ENCODE peak calls at places on chromosomes 16 and 17, in five cellular contexts. H, A, T, Y and D are unnamed samples.

GRCh38 chr17:10177921-10178788 is 20.3 kb downstream of the GAS7 start:
- DNase-seq in A (no peak), H (no peak), T (no peak), Y (no peak), D (no peak)

GRCh38 chr16:89338863-89339262 is 121.4 kb downstream of the ZNF778 start:
- DNase-seq in H (no peak), Y (no peak), T (peak), A (no peak), D (no peak)

GRCh38 chr16:11597268-11597690 is 10.6 kb upstream of the LITAF start:
- DNase-seq in T (no peak), H (no peak), A (no peak), Y (no peak), D (no peak)

GRCh38 chr16:30031477-30031918 is 427 bp upstream of the TLCD3B start:
- DNase-seq in Y (no peak), T (no peak), A (no peak), H (no peak), D (no peak)

GRCh38 chr17:1905190-1905919 is 75.5 kb downstream of the RPA1 start:
- DNase-seq in Y (no peak), T (peak), H (no peak), A (peak), D (no peak)

GRCh38 chr17:28345420-28346198 is 10.0 kb downstream of the TNFAIP1 start:
- DNase-seq in A (no peak), H (no peak), Y (no peak), T (no peak), D (no peak)

GRCh38 chr17:6259899-6260298 is 175.0 kb downstream of the AIPL1 start:
- DNase-seq in Y (no peak), A (no peak), H (no peak), T (no peak), D (no peak)

GRCh38 chr17:36072431-36073121 is 8.5 kb downstream of the CCL18 start:
- DNase-seq in T (peak), A (peak), Y (peak), H (peak), D (peak)

GRCh38 chr17:28743243-28744103 is at the start of gene TRAF4:
- DNase-seq in A (peak), H (peak), T (peak), Y (no peak), D (peak)

GRCh38 chr16:58123896-58124600 is 5.1 kb downstream of the CFAP20 start:
- DNase-seq in H (no peak), Y (no peak), A (no peak), T (no peak), D (no peak)

GRCh38 chr16:83717308-83717707 is 90.5 kb upstream of the HSBP1 start:
- DNase-seq in A (no peak), H (peak), T (no peak), Y (no peak), D (peak)

GRCh38 chr16:87416826-87417471 is 24.8 kb downstream of the MAP1LC3B start:
- DNase-seq in A (peak), Y (no peak), T (peak), H (no peak), D (no peak)

GRCh38 chr17:72576289-72576759 is 455.5 kb downstream of the SOX9 start:
- DNase-seq in Y (no peak), H (no peak), A (no peak), T (peak), D (no peak)

GRCh38 chr16:46853713-46854443 is 22.9 kb upstream of the C16orf87 start:
- DNase-seq in T (peak), A (peak), H (peak), Y (no peak), D (peak)

GRCh38 chr17:76504117-76504516 is 2.9 kb upstream of the RHBDF2 start:
- DNase-seq in H (no peak), T (no peak), Y (no peak), A (no peak), D (peak)

GRCh38 chr17:3447625-3448024 is 14.0 kb upstream of the OR1E2 start:
- DNase-seq in Y (no peak), H (peak), A (no peak), T (peak), D (no peak)

GRCh38 chr17:33498069-33498468 is 205.0 kb upstream of the ASIC2 start:
- DNase-seq in Y (no peak), H (no peak), T (no peak), A (no peak), D (no peak)
- TF ChIP-seq FOXM1 in Y (no peak), H (no peak), T (no peak), A (no peak), D (no peak)

DNA sequence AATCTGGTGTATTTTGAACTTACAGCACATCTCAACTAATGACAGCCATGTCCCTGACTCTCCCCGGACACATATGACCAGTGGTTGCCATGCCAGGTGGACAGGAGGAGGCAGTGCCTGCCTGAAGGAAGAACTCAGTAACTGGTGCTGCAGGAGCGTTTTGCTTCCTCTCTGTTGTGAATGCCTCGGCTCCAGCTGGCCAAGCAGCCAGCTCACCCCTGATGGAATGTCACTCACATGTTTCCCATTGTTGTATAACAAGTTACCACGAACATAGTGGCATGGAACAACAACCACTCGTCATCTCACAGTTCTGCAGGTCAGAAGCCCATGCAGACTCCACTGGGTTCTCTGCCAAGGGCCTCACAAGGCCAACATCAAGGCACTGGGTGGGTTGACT is 20.1 kb upstream of the IRF8 start:
- DNase-seq in A (no peak), T (no peak), Y (no peak), H (no peak), D (no peak)
- TF ChIP-seq FOXM1 in A (no peak), T (no peak), Y (no peak), H (no peak), D (no peak)

DNA sequence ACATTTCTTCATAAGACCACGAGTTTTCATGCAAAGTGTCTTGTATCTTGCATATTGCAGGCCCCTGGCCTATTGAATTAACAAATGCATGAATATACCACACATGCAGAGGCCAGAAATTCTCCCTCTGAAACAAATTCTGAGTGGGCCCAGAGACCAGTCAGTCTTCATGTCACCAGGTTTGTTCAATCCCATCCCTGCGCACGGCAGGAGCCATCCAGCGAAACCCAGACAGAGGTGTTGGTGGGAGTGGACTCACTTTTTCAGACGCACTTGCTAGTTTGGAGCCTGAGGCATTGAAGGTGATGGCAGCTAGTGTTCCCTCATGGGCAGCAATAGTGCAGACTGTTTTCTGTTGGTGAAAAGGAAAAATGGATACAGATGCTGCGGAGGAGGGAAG is 21.9 kb downstream of the WIPI1 start:
- DNase-seq in A (no peak), H (no peak), T (no peak), Y (no peak), D (no peak)
- TF ChIP-seq FOXM1 in A (no peak), H (no peak), T (no peak), Y (no peak), D (no peak)

DNA sequence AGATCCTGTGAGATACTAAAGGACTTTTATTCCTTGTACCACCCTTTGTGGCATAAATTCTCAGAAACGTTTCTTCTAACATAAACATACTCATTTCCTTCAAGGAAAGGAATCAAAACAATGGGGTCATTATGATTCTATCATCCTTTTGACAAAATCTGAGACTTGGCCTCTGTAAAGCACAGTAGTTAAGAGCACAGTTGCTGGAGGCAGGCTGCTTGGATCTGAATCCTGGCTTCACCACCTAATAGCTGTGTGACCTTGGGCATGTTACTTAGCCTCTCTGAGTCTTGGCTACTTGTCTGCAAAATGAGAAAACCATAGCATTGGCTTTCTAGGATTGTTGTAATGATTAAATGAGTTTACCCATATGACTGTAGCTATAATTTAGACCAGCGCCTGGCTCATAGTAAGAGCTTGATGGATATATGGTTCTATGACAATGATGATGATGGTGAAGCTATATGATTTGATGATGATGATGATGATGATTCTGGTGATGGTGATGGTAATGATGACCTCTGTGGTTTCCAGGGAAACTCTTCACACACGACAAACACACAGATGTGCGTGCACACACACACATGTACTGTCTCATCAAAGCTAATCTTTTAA is 6.1 kb upstream of the KRT31 start:
- DNase-seq in A (no peak), Y (no peak), H (no peak), T (no peak), D (no peak)
- TF ChIP-seq FOXM1 in A (no peak), Y (no peak), H (no peak), T (no peak), D (no peak)

DNA sequence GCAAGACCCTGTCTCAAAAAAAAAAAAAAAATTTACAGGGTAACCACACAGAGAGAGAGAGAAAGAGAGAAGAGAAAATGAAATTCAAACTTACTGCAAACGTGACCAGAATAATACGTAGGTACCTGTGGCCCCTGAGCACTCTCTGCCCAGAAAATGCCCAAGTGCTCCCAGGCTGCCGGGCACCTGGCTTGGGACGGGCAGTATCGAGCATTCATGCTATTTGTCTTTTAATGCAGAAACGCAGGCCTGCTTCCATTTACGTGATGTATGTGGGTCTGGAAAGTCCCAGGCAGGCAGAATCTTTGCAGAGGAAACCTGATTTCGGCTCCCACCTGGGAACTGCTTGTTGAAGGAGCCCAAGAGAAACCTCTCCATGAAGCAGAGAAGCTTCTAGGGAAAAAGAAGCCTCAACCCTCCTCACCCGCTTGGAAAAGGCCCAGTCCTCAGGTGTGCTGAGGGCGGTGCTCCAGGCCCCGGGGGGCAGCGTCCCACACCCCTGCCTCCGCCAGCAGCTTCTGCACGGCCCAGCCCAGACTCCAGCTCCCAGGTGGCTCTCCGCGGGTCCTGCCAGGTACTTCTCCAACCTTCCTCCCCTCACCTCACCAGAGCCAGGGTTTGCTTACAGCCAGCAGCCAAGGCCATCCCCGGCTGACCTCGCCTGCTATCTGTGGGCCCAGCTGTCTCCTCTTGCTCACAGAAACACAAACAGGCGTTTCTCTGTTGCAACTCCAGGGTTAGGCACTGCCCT is 14.0 kb downstream of the RPH3AL start:
- DNase-seq in Y (no peak), A (no peak), T (peak), H (no peak), D (no peak)
- TF ChIP-seq FOXM1 in Y (no peak), A (no peak), T (no peak), H (no peak), D (no peak)

DNA sequence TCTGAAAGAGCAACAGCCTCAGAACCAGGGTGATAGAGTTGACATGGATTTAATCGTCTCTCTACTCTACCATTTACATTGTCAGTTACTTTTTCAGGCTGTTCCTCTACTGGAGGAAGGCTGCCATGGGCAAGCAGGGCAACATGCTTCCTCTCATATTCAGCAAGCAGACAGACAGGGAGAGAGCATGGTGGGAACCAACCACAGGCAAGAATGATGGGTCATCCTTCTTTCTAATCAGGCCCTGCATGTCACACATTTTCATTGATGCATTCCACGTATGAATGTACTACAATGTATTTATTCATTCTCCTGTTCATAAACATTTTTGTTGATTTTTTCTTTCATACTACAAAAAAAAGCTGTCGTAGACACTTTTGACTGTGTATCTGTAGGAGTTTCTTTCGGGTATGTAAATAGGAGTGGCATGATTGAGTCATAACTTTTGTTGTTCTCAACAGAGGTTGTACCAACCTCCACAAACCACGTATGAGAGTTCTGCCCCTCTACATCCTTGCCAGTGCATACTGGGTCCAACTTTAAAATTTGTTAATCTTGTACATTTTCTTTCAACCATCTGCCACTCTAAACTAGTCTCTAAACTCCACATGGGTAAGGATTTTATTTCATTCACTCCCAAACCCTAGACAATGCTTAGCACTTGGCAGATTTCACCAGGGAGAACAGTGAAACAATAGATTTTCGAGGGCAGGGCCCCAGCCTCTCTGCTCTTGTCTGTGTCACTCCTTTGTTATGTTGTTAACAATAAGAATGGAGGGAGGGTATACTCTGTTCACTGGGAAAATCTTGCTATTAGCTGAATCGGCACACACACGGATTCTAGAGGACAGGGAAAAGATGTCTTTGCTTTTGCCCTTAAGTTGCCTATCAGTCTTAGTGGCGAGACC is 58.7 kb downstream of the CMC2 start:
- DNase-seq in H (no peak), T (no peak), Y (no peak), A (no peak), D (no peak)
- TF ChIP-seq FOXM1 in H (no peak), T (no peak), Y (no peak), A (no peak), D (no peak)

GRCh38 chr17:17275991-17276390 is 5.1 kb downstream of the COPS3 start:
- DNase-seq in A (no peak), H (no peak), T (no peak), Y (no peak), D (no peak)

GRCh38 chr17:17264430-17264829 is 16.6 kb downstream of the COPS3 start:
- DNase-seq in T (no peak), A (no peak), H (no peak), Y (no peak), D (no peak)

DNA sequence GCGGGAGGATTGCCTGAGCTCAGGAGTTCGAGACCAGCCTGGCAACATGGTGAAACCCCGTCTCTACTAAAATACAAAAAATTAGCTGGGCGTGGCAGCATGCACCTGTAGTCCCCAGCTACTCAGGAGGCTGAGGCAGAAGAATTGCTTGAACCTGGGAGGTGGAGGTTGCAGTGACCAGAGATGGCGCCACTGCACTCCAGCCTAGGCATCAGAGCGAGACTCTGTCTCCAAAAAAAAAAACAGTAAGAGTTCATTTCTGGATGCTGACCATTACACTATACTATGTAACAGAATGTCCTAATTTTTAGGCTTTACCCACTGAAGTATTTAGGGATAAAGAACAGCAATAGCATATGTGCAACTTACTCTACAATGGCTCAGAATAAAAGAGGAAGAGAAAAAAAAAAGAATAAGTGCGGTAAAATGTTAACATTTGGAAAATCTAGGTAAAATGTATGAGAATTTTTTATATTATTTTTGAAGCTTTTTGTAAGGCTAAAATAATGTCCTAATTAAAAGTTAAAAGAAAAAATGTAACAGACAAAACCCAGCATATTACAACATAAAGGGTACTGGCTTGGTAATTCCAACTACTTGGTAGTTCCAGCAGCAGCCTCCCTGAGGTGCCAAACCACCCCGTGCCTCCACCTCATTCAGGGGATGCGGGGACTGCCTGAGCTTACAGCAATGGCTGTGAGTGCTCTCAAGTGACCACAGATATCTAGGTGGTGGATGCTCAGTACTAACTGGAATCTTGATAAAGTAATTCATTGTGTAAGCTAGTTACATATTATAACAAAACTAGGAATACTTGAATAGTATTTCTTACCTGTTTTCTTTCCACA is 10.9 kb downstream of the COPS3 start:
- DNase-seq in A (no peak), Y (no peak), T (peak), H (no peak), D (no peak)
- TF ChIP-seq FOXM1 in A (no peak), Y (no peak), T (no peak), H (no peak), D (no peak)

GRCh38 chr17:7293821-7294613 is 422 bp downstream of the YBX2 start:
- DNase-seq in A (peak), H (no peak), Y (no peak), T (peak), D (peak)
- TF ChIP-seq FOXM1 in A (no peak), H (no peak), Y (no peak), T (no peak), D (no peak)

GRCh38 chr16:588639-588888 is 1.3 kb upstream of the RAB40C start:
- DNase-seq in A (peak), H (peak), Y (no peak), T (no peak), D (peak)
- TF ChIP-seq FOXM1 in A (no peak), H (no peak), Y (no peak), T (no peak), D (peak)

GRCh38 chr17:78878871-78879270 is 24.1 kb downstream of the CEP295NL start:
- DNase-seq in T (no peak), A (no peak), Y (no peak), H (no peak), D (no peak)

GRCh38 chr17:78882546-78883089 is 20.4 kb downstream of the CEP295NL start:
- DNase-seq in H (no peak), A (peak), T (no peak), Y (no peak), D (no peak)

GRCh38 chr17:78878261-78878660 is 24.7 kb downstream of the CEP295NL start:
- DNase-seq in A (no peak), T (no peak), H (no peak), Y (no peak), D (no peak)

GRCh38 chr17:78883090-78883532 is 19.9 kb downstream of the CEP295NL start:
- DNase-seq in H (no peak), T (peak), A (peak), Y (no peak), D (peak)

DNA sequence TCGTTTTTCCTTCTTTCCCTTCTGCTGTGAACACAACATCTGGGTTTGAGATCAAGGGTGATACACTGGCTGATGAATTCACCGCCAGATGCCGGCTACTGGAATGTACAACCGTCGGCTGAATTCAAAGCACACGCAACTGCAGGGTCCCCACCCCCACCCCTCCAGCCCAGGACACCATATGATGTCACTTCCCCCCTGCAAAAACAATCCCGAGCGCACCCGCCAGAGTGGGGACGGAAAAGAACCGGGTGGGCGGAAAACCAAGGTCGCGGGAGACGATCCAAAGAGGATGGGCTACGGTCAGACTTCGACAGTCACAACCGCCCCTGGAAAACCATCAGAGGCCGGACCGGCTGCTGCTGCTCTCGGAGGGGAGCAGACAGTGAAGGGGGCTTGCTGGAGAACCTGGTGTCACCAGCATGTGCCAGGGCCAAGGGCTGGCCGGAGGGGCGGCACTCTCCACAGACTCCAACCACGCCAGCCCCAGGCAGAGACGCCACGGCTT is 23.3 kb downstream of the CEP295NL start:
- DNase-seq in A (peak), Y (no peak), T (no peak), H (no peak), D (peak)
- TF ChIP-seq FOXM1 in A (no peak), Y (no peak), T (no peak), H (no peak), D (no peak)